ENCODE peak calls at places on chromosome 11, in four cellular contexts. V, J, G and P are unnamed samples.
A peak's percentile ranks its signal among the peaks of the same experiment; 100 is the strongest.

GRCh38 chr11:72553748-72554147 is 119.4 kb upstream of the CLPB start:
- DNase-seq in V (no peak), G (no peak), J (no peak), P (no peak)

GRCh38 chr11:123762422-123762821 is 8.1 kb upstream of the OR6X1 start:
- DNase-seq in G (no peak), V (no peak), J (no peak), P (no peak)

GRCh38 chr11:34632105-34632780 is 11.3 kb downstream of the EHF start:
- DNase-seq in J (no peak), G (no peak), V (no peak), P (no peak)

GRCh38 chr11:12723410-12724297 is 49.4 kb downstream of the TEAD1 start:
- DNase-seq in J (peak; percentile 15), G (no peak), V (no peak), P (no peak)

GRCh38 chr11:128246364-128247234 is 340.8 kb downstream of the ETS1 start:
- DNase-seq in J (peak; percentile 74), V (no peak), G (no peak), P (no peak)

GRCh38 chr11:129928923-129929692 is 33.7 kb upstream of the NFRKB start:
- DNase-seq in V (no peak), J (no peak), G (no peak), P (no peak)

GRCh38 chr11:76773921-76774361 is 9.2 kb upstream of the TSKU start:
- DNase-seq in J (no peak), V (no peak), G (no peak), P (no peak)

GRCh38 chr11:65506770-65507485 is 8.1 kb downstream of the MALAT1 start:
- DNase-seq in G (no peak), J (no peak), V (peak; percentile 90), P (no peak)